ENCODE peak calls at places on chromosome 10, in four cellular contexts. One of them, this sample, is unnamed.

GRCh38 chr10:18735711-18736110 is 76.5 kb downstream of the ARL5B start:
- DNase-seq in CD8-positive, alpha-beta memory T cell: no peak
- DNase-seq in RWPE1: no peak
- DNase-seq in stimulated activated naive CD8-positive, alpha-beta T cell treated with anti-CD3 and anti-CD28 coated beads, Interleukin-15, Interleukin-2, amounts not matched to agents 100 U/mL and 50 U/mL, for 24 hours: no peak
- DNase-seq in this sample: no peak

GRCh38 chr10:126283307-126283706 is 105.0 kb downstream of the ADAM12 start:
- DNase-seq in RWPE1: no peak
- DNase-seq in CD8-positive, alpha-beta memory T cell: no peak
- DNase-seq in stimulated activated naive CD8-positive, alpha-beta T cell treated with anti-CD3 and anti-CD28 coated beads, Interleukin-15, Interleukin-2, amounts not matched to agents 100 U/mL and 50 U/mL, for 24 hours: no peak
- DNase-seq in this sample: no peak

GRCh38 chr10:57142925-57143576 is 782.0 kb upstream of the ZWINT start:
- DNase-seq in RWPE1: no peak
- DNase-seq in CD8-positive, alpha-beta memory T cell: no peak
- DNase-seq in stimulated activated naive CD8-positive, alpha-beta T cell treated with anti-CD3 and anti-CD28 coated beads, Interleukin-15, Interleukin-2, amounts not matched to agents 100 U/mL and 50 U/mL, for 24 hours: no peak
- DNase-seq in this sample: no peak

GRCh38 chr10:33067481-33067880 is 109.5 kb upstream of the ITGB1 start:
- DNase-seq in stimulated activated naive CD8-positive, alpha-beta T cell treated with anti-CD3 and anti-CD28 coated beads, Interleukin-15, Interleukin-2, amounts not matched to agents 100 U/mL and 50 U/mL, for 24 hours: no peak
- DNase-seq in RWPE1: no peak
- DNase-seq in CD8-positive, alpha-beta memory T cell: no peak
- DNase-seq in this sample: no peak

GRCh38 chr10:49068672-49069217 is 46.6 kb downstream of the VSTM4 start:
- DNase-seq in RWPE1: no peak
- DNase-seq in stimulated activated naive CD8-positive, alpha-beta T cell treated with anti-CD3 and anti-CD28 coated beads, Interleukin-15, Interleukin-2, amounts not matched to agents 100 U/mL and 50 U/mL, for 24 hours: no peak
- DNase-seq in CD8-positive, alpha-beta memory T cell: no peak
- DNase-seq in this sample: no peak

GRCh38 chr10:62046522-62047239 is 145.2 kb downstream of the ARID5B start:
- DNase-seq in CD8-positive, alpha-beta memory T cell: peak; percentile 31
- DNase-seq in stimulated activated naive CD8-positive, alpha-beta T cell treated with anti-CD3 and anti-CD28 coated beads, Interleukin-15, Interleukin-2, amounts not matched to agents 100 U/mL and 50 U/mL, for 24 hours: peak; percentile 32
- DNase-seq in RWPE1: peak; percentile 17
- DNase-seq in this sample: peak; percentile 72

GRCh38 chr10:76492026-76492425 is 1060.6 kb downstream of the LRMDA start:
- DNase-seq in stimulated activated naive CD8-positive, alpha-beta T cell treated with anti-CD3 and anti-CD28 coated beads, Interleukin-15, Interleukin-2, amounts not matched to agents 100 U/mL and 50 U/mL, for 24 hours: no peak
- DNase-seq in CD8-positive, alpha-beta memory T cell: no peak
- DNase-seq in RWPE1: peak; percentile 56
- DNase-seq in this sample: no peak

GRCh38 chr10:103718247-103718620 is 137.1 kb downstream of the SH3PXD2A start:
- DNase-seq in RWPE1: no peak
- DNase-seq in stimulated activated naive CD8-positive, alpha-beta T cell treated with anti-CD3 and anti-CD28 coated beads, Interleukin-15, Interleukin-2, amounts not matched to agents 100 U/mL and 50 U/mL, for 24 hours: no peak
- DNase-seq in CD8-positive, alpha-beta memory T cell: no peak
- DNase-seq in this sample: no peak

GRCh38 chr10:127552446-127552845 is 3.3 kb downstream of the NPS start:
- DNase-seq in stimulated activated naive CD8-positive, alpha-beta T cell treated with anti-CD3 and anti-CD28 coated beads, Interleukin-15, Interleukin-2, amounts not matched to agents 100 U/mL and 50 U/mL, for 24 hours: no peak
- DNase-seq in RWPE1: no peak
- DNase-seq in CD8-positive, alpha-beta memory T cell: no peak
- DNase-seq in this sample: no peak

GRCh38 chr10:119541046-119541445 is 1.5 kb downstream of the RGS10 start:
- DNase-seq in stimulated activated naive CD8-positive, alpha-beta T cell treated with anti-CD3 and anti-CD28 coated beads, Interleukin-15, Interleukin-2, amounts not matched to agents 100 U/mL and 50 U/mL, for 24 hours: peak; percentile 33
- DNase-seq in RWPE1: no peak
- DNase-seq in CD8-positive, alpha-beta memory T cell: no peak
- DNase-seq in this sample: no peak

GRCh38 chr10:24430591-24430990 is 221.7 kb downstream of the KIAA1217 start:
- DNase-seq in RWPE1: no peak
- DNase-seq in stimulated activated naive CD8-positive, alpha-beta T cell treated with anti-CD3 and anti-CD28 coated beads, Interleukin-15, Interleukin-2, amounts not matched to agents 100 U/mL and 50 U/mL, for 24 hours: no peak
- DNase-seq in CD8-positive, alpha-beta memory T cell: no peak
- DNase-seq in this sample: no peak

GRCh38 chr10:86344714-86345161 is 21.9 kb downstream of the GRID1 start:
- DNase-seq in stimulated activated naive CD8-positive, alpha-beta T cell treated with anti-CD3 and anti-CD28 coated beads, Interleukin-15, Interleukin-2, amounts not matched to agents 100 U/mL and 50 U/mL, for 24 hours: no peak
- DNase-seq in CD8-positive, alpha-beta memory T cell: no peak
- DNase-seq in RWPE1: no peak
- DNase-seq in this sample: no peak

GRCh38 chr10:8825611-8826010 is 771.1 kb downstream of the GATA3 start:
- DNase-seq in CD8-positive, alpha-beta memory T cell: no peak
- DNase-seq in stimulated activated naive CD8-positive, alpha-beta T cell treated with anti-CD3 and anti-CD28 coated beads, Interleukin-15, Interleukin-2, amounts not matched to agents 100 U/mL and 50 U/mL, for 24 hours: no peak
- DNase-seq in RWPE1: peak; percentile 25
- DNase-seq in this sample: no peak

GRCh38 chr10:101016814-101017213 is 14.1 kb downstream of the PDZD7 start:
- DNase-seq in CD8-positive, alpha-beta memory T cell: no peak
- DNase-seq in stimulated activated naive CD8-positive, alpha-beta T cell treated with anti-CD3 and anti-CD28 coated beads, Interleukin-15, Interleukin-2, amounts not matched to agents 100 U/mL and 50 U/mL, for 24 hours: no peak
- DNase-seq in RWPE1: no peak
- DNase-seq in this sample: no peak

GRCh38 chr10:71396084-71396713 is 521 bp upstream of the CDH23 start:
- DNase-seq in CD8-positive, alpha-beta memory T cell: peak; percentile 20
- DNase-seq in stimulated activated naive CD8-positive, alpha-beta T cell treated with anti-CD3 and anti-CD28 coated beads, Interleukin-15, Interleukin-2, amounts not matched to agents 100 U/mL and 50 U/mL, for 24 hours: peak; percentile 55
- DNase-seq in RWPE1: no peak
- DNase-seq in this sample: no peak

GRCh38 chr10:97131702-97132101 is 54.1 kb downstream of the SLIT1 start:
- DNase-seq in stimulated activated naive CD8-positive, alpha-beta T cell treated with anti-CD3 and anti-CD28 coated beads, Interleukin-15, Interleukin-2, amounts not matched to agents 100 U/mL and 50 U/mL, for 24 hours: no peak
- DNase-seq in RWPE1: no peak
- DNase-seq in CD8-positive, alpha-beta memory T cell: no peak
- DNase-seq in this sample: no peak

GRCh38 chr10:109393425-109393824 is 529.9 kb downstream of the XPNPEP1 start:
- DNase-seq in CD8-positive, alpha-beta memory T cell: no peak
- DNase-seq in stimulated activated naive CD8-positive, alpha-beta T cell treated with anti-CD3 and anti-CD28 coated beads, Interleukin-15, Interleukin-2, amounts not matched to agents 100 U/mL and 50 U/mL, for 24 hours: no peak
- DNase-seq in RWPE1: no peak
- DNase-seq in this sample: no peak

GRCh38 chr10:80498833-80499671 is 38.6 kb upstream of the SH2D4B start:
- DNase-seq in CD8-positive, alpha-beta memory T cell: no peak
- DNase-seq in stimulated activated naive CD8-positive, alpha-beta T cell treated with anti-CD3 and anti-CD28 coated beads, Interleukin-15, Interleukin-2, amounts not matched to agents 100 U/mL and 50 U/mL, for 24 hours: peak; percentile 80
- DNase-seq in RWPE1: peak; percentile 93
- DNase-seq in this sample: peak; percentile 74

GRCh38 chr10:127094984-127095383 is 101.4 kb downstream of the INSYN2A start:
- DNase-seq in CD8-positive, alpha-beta memory T cell: no peak
- DNase-seq in RWPE1: no peak
- DNase-seq in stimulated activated naive CD8-positive, alpha-beta T cell treated with anti-CD3 and anti-CD28 coated beads, Interleukin-15, Interleukin-2, amounts not matched to agents 100 U/mL and 50 U/mL, for 24 hours: no peak
- DNase-seq in this sample: no peak

GRCh38 chr10:12768156-12768731 is 233.3 kb downstream of the CCDC3 start:
- DNase-seq in RWPE1: no peak
- DNase-seq in stimulated activated naive CD8-positive, alpha-beta T cell treated with anti-CD3 and anti-CD28 coated beads, Interleukin-15, Interleukin-2, amounts not matched to agents 100 U/mL and 50 U/mL, for 24 hours: no peak
- DNase-seq in CD8-positive, alpha-beta memory T cell: no peak
- DNase-seq in this sample: no peak

GRCh38 chr10:33612551-33612950 is 278.1 kb upstream of the NRP1 start:
- DNase-seq in RWPE1: peak; percentile 18
- DNase-seq in stimulated activated naive CD8-positive, alpha-beta T cell treated with anti-CD3 and anti-CD28 coated beads, Interleukin-15, Interleukin-2, amounts not matched to agents 100 U/mL and 50 U/mL, for 24 hours: no peak
- DNase-seq in CD8-positive, alpha-beta memory T cell: no peak
- DNase-seq in this sample: peak; percentile 43

GRCh38 chr10:68526634-68527132 is 640 bp downstream of the SLC25A16 start:
- DNase-seq in stimulated activated naive CD8-positive, alpha-beta T cell treated with anti-CD3 and anti-CD28 coated beads, Interleukin-15, Interleukin-2, amounts not matched to agents 100 U/mL and 50 U/mL, for 24 hours: no peak
- DNase-seq in RWPE1: no peak
- DNase-seq in CD8-positive, alpha-beta memory T cell: no peak
- DNase-seq in this sample: no peak

GRCh38 chr10:129764901-129765663 is 199.0 kb downstream of the EBF3 start:
- DNase-seq in stimulated activated naive CD8-positive, alpha-beta T cell treated with anti-CD3 and anti-CD28 coated beads, Interleukin-15, Interleukin-2, amounts not matched to agents 100 U/mL and 50 U/mL, for 24 hours: no peak
- DNase-seq in CD8-positive, alpha-beta memory T cell: no peak
- DNase-seq in RWPE1: no peak
- DNase-seq in this sample: no peak

GRCh38 chr10:28263136-28263857 is 39.6 kb downstream of the MPP7 start:
- DNase-seq in RWPE1: no peak
- DNase-seq in stimulated activated naive CD8-positive, alpha-beta T cell treated with anti-CD3 and anti-CD28 coated beads, Interleukin-15, Interleukin-2, amounts not matched to agents 100 U/mL and 50 U/mL, for 24 hours: no peak
- DNase-seq in CD8-positive, alpha-beta memory T cell: no peak
- DNase-seq in this sample: no peak

GRCh38 chr10:84574101-84574500 is 245.7 kb downstream of the CCSER2 start:
- DNase-seq in RWPE1: peak; percentile 16
- DNase-seq in CD8-positive, alpha-beta memory T cell: no peak
- DNase-seq in stimulated activated naive CD8-positive, alpha-beta T cell treated with anti-CD3 and anti-CD28 coated beads, Interleukin-15, Interleukin-2, amounts not matched to agents 100 U/mL and 50 U/mL, for 24 hours: no peak
- DNase-seq in this sample: no peak

GRCh38 chr10:119355930-119356329 is 148.6 kb downstream of the GRK5 start:
- DNase-seq in CD8-positive, alpha-beta memory T cell: no peak
- DNase-seq in RWPE1: no peak
- DNase-seq in stimulated activated naive CD8-positive, alpha-beta T cell treated with anti-CD3 and anti-CD28 coated beads, Interleukin-15, Interleukin-2, amounts not matched to agents 100 U/mL and 50 U/mL, for 24 hours: no peak
- DNase-seq in this sample: no peak

GRCh38 chr10:94546616-94547175 is 1.1 kb downstream of the HELLS start:
- DNase-seq in RWPE1: peak; percentile 24
- DNase-seq in stimulated activated naive CD8-positive, alpha-beta T cell treated with anti-CD3 and anti-CD28 coated beads, Interleukin-15, Interleukin-2, amounts not matched to agents 100 U/mL and 50 U/mL, for 24 hours: no peak
- DNase-seq in CD8-positive, alpha-beta memory T cell: no peak
- DNase-seq in this sample: no peak

This sample was measured in T-helper 1 cell.